ENCODE peak calls at places on chromosomes 16 and 17, in six cellular contexts. H is choroid plexus epithelial cell; X is astrocyte of the spinal cord; I is body of pancreas; B is kidney epithelial cell; K is CD4-positive, alpha-beta T cell. S is an unnamed sample.

GRCh38 chr16:709651-710499 is 4.3 kb upstream of the FBXL16 start:
- DNase-seq in H (peak; percentile 90), X (peak; percentile 86), I (peak; percentile 57), B (no peak), K (no peak), S (no peak)

GRCh38 chr16:75789237-75789636 is 62.9 kb upstream of the CPHXL start:
- DNase-seq in H (peak; percentile 66), X (peak; percentile 62), I (no peak), B (peak; percentile 1), K (no peak), S (no peak)

GRCh38 chr17:31568140-31568938 is 176.9 kb downstream of the RAB11FIP4 start:
- DNase-seq in H (no peak), X (no peak), I (no peak), B (no peak), K (no peak), S (no peak)

GRCh38 chr16:49594706-49595534 is 221.3 kb downstream of the C16orf78 start:
- DNase-seq in H (no peak), X (no peak), I (no peak), B (no peak), K (no peak), S (peak; percentile 62)

GRCh38 chr16:72887537-72887936 is 160.4 kb downstream of the ZFHX3 start:
- DNase-seq in H (no peak), X (no peak), I (no peak), B (no peak), K (no peak), S (no peak)

GRCh38 chr17:31492880-31493655 is 101.6 kb downstream of the RAB11FIP4 start:
- DNase-seq in H (no peak), X (no peak), I (peak; percentile 14), B (no peak), K (peak; percentile 57), S (no peak)

GRCh38 chr17:75637143-75637538 is 3.9 kb downstream of the SMIM5 start:
- DNase-seq in H (no peak), X (no peak), I (no peak), B (no peak), K (no peak), S (no peak)

GRCh38 chr17:44844390-44844830 is 3.3 kb upstream of the HIGD1B start:
- DNase-seq in H (peak; percentile 40), X (no peak), I (no peak), B (no peak), K (no peak), S (no peak)

GRCh38 chr16:67893791-67894399 is 841 bp downstream of the PSKH1 start:
- DNase-seq in H (no peak), X (no peak), I (no peak), B (no peak), K (no peak), S (no peak)

GRCh38 chr17:47810200-47810821 is 11.3 kb downstream of the OSBPL7 start:
- DNase-seq in H (peak; percentile 96), X (peak; percentile 91), I (peak; percentile 88), B (peak; percentile 82), K (no peak), S (no peak)

GRCh38 chr16:3408561-3409197 is 7.7 kb downstream of the ZNF174 start:
- DNase-seq in H (no peak), X (no peak), I (no peak), B (no peak), K (no peak), S (no peak)

GRCh38 chr17:72120878-72121163 is at the start of gene SOX9:
- DNase-seq in H (peak; percentile 95), X (peak; percentile 97), I (peak; percentile 96), B (peak; percentile 81), K (no peak), S (peak; percentile 88)

GRCh38 chr17:27199948-27200347 is 94.0 kb upstream of the WSB1 start:
- DNase-seq in H (no peak), X (no peak), I (no peak), B (no peak), K (no peak), S (no peak)

GRCh38 chr16:19583665-19584300 is 28.3 kb downstream of the VPS35L start:
- DNase-seq in H (peak; percentile 83), X (peak; percentile 55), I (peak; percentile 50), B (no peak), K (no peak), S (no peak)

GRCh38 chr17:78873519-78874340 is 29.3 kb downstream of the CEP295NL start:
- DNase-seq in H (peak; percentile 56), X (peak; percentile 82), I (peak; percentile 92), B (peak; percentile 75), K (no peak), S (no peak)

GRCh38 chr17:13561606-13562270 is 40.0 kb downstream of the HS3ST3A1 start:
- DNase-seq in H (no peak), X (peak; percentile 95), I (no peak), B (no peak), K (no peak), S (no peak)

GRCh38 chr17:32917842-32918241 is 10.1 kb upstream of the TMEM98 start:
- DNase-seq in H (no peak), X (no peak), I (no peak), B (no peak), K (no peak), S (no peak)

GRCh38 chr17:9470171-9470570 is 105.4 kb downstream of the STX8 start:
- DNase-seq in H (peak; percentile 55), X (peak; percentile 39), I (no peak), B (no peak), K (no peak), S (no peak)

GRCh38 chr16:22970191-22970845 is 156.4 kb downstream of the HS3ST2 start:
- DNase-seq in H (no peak), X (no peak), I (no peak), B (no peak), K (no peak), S (peak; percentile 72)

GRCh38 chr17:58308985-58309917 is 19.3 kb downstream of the TSPOAP1 start:
- DNase-seq in H (no peak), X (no peak), I (no peak), B (no peak), K (no peak), S (peak; percentile 76)

GRCh38 chr16:89184685-89185061 is 13.1 kb downstream of the CDH15 start:
- DNase-seq in H (no peak), X (no peak), I (no peak), B (no peak), K (no peak), S (no peak)

GRCh38 chr17:79010304-79010646 is 711 bp upstream of the CANT1 start:
- DNase-seq in H (no peak), X (no peak), I (no peak), B (no peak), K (no peak), S (no peak)

GRCh38 chr16:10253344-10253855 is 71.2 kb upstream of the GRIN2A start:
- DNase-seq in H (no peak), X (no peak), I (no peak), B (no peak), K (no peak), S (no peak)

GRCh38 chr16:83888672-83889044 is 10.3 kb upstream of the MLYCD start:
- DNase-seq in H (no peak), X (no peak), I (no peak), B (no peak), K (no peak), S (no peak)

GRCh38 chr16:83887564-83887963 is 11.4 kb upstream of the MLYCD start:
- DNase-seq in H (no peak), X (no peak), I (no peak), B (no peak), K (no peak), S (no peak)

GRCh38 chr16:83886199-83886971 is 12.5 kb upstream of the MLYCD start:
- DNase-seq in H (no peak), X (no peak), I (no peak), B (no peak), K (no peak), S (no peak)

GRCh38 chr16:83890359-83890758 is 8.6 kb upstream of the MLYCD start:
- DNase-seq in H (no peak), X (no peak), I (no peak), B (no peak), K (no peak), S (no peak)

DNA sequence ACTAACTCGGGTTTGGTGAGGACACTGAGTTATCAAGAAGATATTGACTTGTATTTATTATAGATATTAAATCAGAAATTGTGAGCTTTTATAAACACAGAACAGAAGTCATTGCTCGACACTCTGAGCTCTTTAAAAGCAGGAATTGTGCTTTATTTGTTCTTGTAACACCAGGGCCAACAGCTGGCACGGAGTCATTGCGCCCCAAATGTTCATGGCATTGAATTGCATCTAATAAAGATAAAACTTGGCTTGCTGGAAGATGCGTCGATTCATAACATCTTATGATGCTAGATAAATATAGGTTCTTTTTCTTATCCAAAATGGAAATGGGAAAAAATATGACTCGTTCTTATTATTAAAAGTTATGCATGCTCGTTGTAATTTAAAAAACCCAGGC is 11.8 kb upstream of the MLYCD start:
- DNase-seq in H (peak; percentile 23), X (no peak), I (peak; percentile 22), B (no peak), K (no peak), S (no peak)
- TF ChIP-seq CTCF in H (peak; percentile 35), X (peak; percentile 17), I (peak; percentile 8), B (peak; percentile 13), K (no peak), S (peak; percentile 18)

GRCh38 chr16:80557037-80557436 is 16.2 kb downstream of the DYNLRB2 start:
- DNase-seq in H (no peak), X (no peak), I (no peak), B (no peak), K (no peak), S (no peak)

GRCh38 chr16:80559369-80559768 is 18.6 kb downstream of the DYNLRB2 start:
- DNase-seq in H (no peak), X (no peak), I (no peak), B (no peak), K (no peak), S (no peak)

GRCh38 chr16:80554037-80554436 is 13.2 kb downstream of the DYNLRB2 start:
- DNase-seq in H (no peak), X (no peak), I (no peak), B (no peak), K (no peak), S (no peak)

GRCh38 chr16:80552277-80552676 is 11.5 kb downstream of the DYNLRB2 start:
- DNase-seq in H (peak; percentile 15), X (no peak), I (no peak), B (no peak), K (no peak), S (no peak)

GRCh38 chr16:80556481-80556880 is 15.7 kb downstream of the DYNLRB2 start:
- DNase-seq in H (no peak), X (no peak), I (no peak), B (no peak), K (no peak), S (no peak)
- TF ChIP-seq CTCF in H (no peak), X (no peak), I (no peak), B (no peak), K (no peak), S (no peak)

DNA sequence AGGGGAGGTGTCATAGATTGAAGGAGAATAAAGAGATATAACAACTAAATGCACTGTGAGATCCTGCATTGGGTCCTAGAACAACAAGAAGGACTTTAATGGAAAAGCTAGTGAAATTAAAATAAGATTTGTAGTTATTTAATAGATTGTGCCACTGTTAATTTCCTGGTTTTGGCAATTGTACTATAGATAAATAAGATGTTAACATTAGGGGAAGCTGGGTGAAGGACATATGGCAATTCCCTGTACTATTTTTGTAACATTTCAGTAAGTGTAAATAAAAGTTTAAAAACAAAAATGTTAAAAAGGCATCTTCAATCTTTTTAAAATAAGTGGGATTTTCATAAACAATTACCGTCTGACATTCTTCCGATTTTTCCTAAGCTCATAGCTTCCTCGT is 258.4 kb upstream of the AXIN2 start:
- DNase-seq in H (no peak), X (no peak), I (no peak), B (no peak), K (no peak), S (no peak)
- TF ChIP-seq CTCF in H (no peak), X (no peak), I (no peak), B (no peak), K (no peak), S (no peak)

GRCh38 chr16:6714510-6714909 is 618.1 kb upstream of the RBFOX1 start:
- DNase-seq in H (no peak), X (no peak), I (no peak), B (no peak), K (no peak), S (no peak)
- TF ChIP-seq CTCF in H (no peak), X (no peak), I (no peak), B (no peak), K (no peak), S (no peak)